ENCODE peak calls at places on chromosome 7, in five cellular contexts. One of them, this sample, is unnamed. For H3K36me3, the result is how much of the 10 kb centered on the place peaks cover.

GRCh38 chr7:131103997-131104396 is 223.7 kb upstream of the MKLN1 start:
- DNase-seq in IMR-90: peak
- DNase-seq in uterus: no peak
- DNase-seq in spleen: no peak
- DNase-seq in heart left ventricle: no peak
- DNase-seq in this sample: no peak

GRCh38 chr7:8357536-8357935 is 75.9 kb upstream of the NXPH1 start:
- DNase-seq in IMR-90: no peak
- DNase-seq in uterus: no peak
- DNase-seq in spleen: no peak
- DNase-seq in heart left ventricle: no peak
- DNase-seq in this sample: no peak

GRCh38 chr7:10703981-10704380 is 269.7 kb upstream of the PHF14 start:
- DNase-seq in IMR-90: no peak
- DNase-seq in uterus: no peak
- DNase-seq in spleen: no peak
- DNase-seq in heart left ventricle: no peak
- DNase-seq in this sample: no peak

GRCh38 chr7:142835487-142835886 is 19.4 kb upstream of the EPHB6 start:
- DNase-seq in IMR-90: no peak
- DNase-seq in uterus: no peak
- DNase-seq in spleen: no peak
- DNase-seq in heart left ventricle: no peak
- DNase-seq in this sample: no peak

GRCh38 chr7:70178787-70179186 is 580.5 kb downstream of the AUTS2 start:
- DNase-seq in IMR-90: no peak
- DNase-seq in uterus: no peak
- DNase-seq in spleen: no peak
- DNase-seq in heart left ventricle: no peak
- DNase-seq in this sample: no peak

GRCh38 chr7:64888901-64889685 is 14.0 kb upstream of the ZNF273 start:
- DNase-seq in IMR-90: no peak
- DNase-seq in uterus: no peak
- DNase-seq in spleen: peak
- DNase-seq in heart left ventricle: no peak
- DNase-seq in this sample: peak

GRCh38 chr7:158858592-158859503 is 2.5 kb downstream of the DYNC2I1 start:
- DNase-seq in IMR-90: no peak
- DNase-seq in uterus: no peak
- DNase-seq in spleen: no peak
- DNase-seq in heart left ventricle: no peak
- DNase-seq in this sample: no peak

GRCh38 chr7:96675548-96675947 is 34.1 kb downstream of the SEM1 start:
- DNase-seq in IMR-90: no peak
- DNase-seq in uterus: no peak
- DNase-seq in spleen: no peak
- DNase-seq in heart left ventricle: no peak
- DNase-seq in this sample: no peak

GRCh38 chr7:48182736-48183369 is 11.6 kb downstream of the ABCA13 start:
- DNase-seq in IMR-90: peak
- DNase-seq in uterus: no peak
- DNase-seq in spleen: no peak
- DNase-seq in heart left ventricle: no peak
- DNase-seq in this sample: no peak

GRCh38 chr7:148042935-148043334 is 547.6 kb upstream of the C7orf33 start:
- DNase-seq in IMR-90: no peak
- DNase-seq in uterus: no peak
- DNase-seq in spleen: no peak
- DNase-seq in heart left ventricle: no peak
- DNase-seq in this sample: no peak

GRCh38 chr7:148575640-148576411 is 14.7 kb upstream of the C7orf33 start:
- DNase-seq in IMR-90: peak
- DNase-seq in uterus: peak
- DNase-seq in spleen: peak
- DNase-seq in heart left ventricle: peak
- DNase-seq in this sample: no peak

GRCh38 chr7:95511716-95512260 is 26.0 kb downstream of the ASB4 start:
- DNase-seq in IMR-90: peak
- DNase-seq in uterus: peak
- DNase-seq in spleen: no peak
- DNase-seq in heart left ventricle: peak
- DNase-seq in this sample: no peak

GRCh38 chr7:50314778-50315177 is 10.3 kb downstream of the IKZF1 start:
- DNase-seq in IMR-90: no peak
- DNase-seq in uterus: no peak
- DNase-seq in spleen: no peak
- DNase-seq in heart left ventricle: no peak
- DNase-seq in this sample: no peak

GRCh38 chr7:140696024-140696678 is 357 bp upstream of the NDUFB2 start:
- DNase-seq in IMR-90: peak
- DNase-seq in uterus: peak
- DNase-seq in spleen: peak
- DNase-seq in heart left ventricle: peak
- DNase-seq in this sample: peak

GRCh38 chr7:32034052-32034451 is 36.2 kb downstream of the PDE1C start:
- DNase-seq in IMR-90: no peak
- DNase-seq in uterus: no peak
- DNase-seq in spleen: no peak
- DNase-seq in heart left ventricle: no peak
- DNase-seq in this sample: no peak

GRCh38 chr7:36406156-36406555 is 16.5 kb downstream of the ANLN start:
- DNase-seq in IMR-90: no peak
- DNase-seq in uterus: no peak
- DNase-seq in spleen: no peak
- DNase-seq in heart left ventricle: no peak
- DNase-seq in this sample: no peak

GRCh38 chr7:38736135-38736534 is 105.0 kb upstream of the AMPH start:
- DNase-seq in IMR-90: peak
- DNase-seq in uterus: no peak
- DNase-seq in spleen: no peak
- DNase-seq in heart left ventricle: no peak
- DNase-seq in this sample: no peak

GRCh38 chr7:71733108-71733870 is 601.3 kb downstream of the GALNT17 start:
- DNase-seq in IMR-90: peak
- DNase-seq in uterus: peak
- DNase-seq in spleen: peak
- DNase-seq in heart left ventricle: peak
- DNase-seq in this sample: no peak

GRCh38 chr7:30364773-30365172 is 80.4 kb downstream of the ZNRF2 start:
- DNase-seq in IMR-90: no peak
- DNase-seq in uterus: no peak
- DNase-seq in spleen: no peak
- DNase-seq in heart left ventricle: no peak
- DNase-seq in this sample: no peak

GRCh38 chr7:40234666-40235065 is 99.9 kb downstream of the SUGCT start:
- DNase-seq in IMR-90: no peak
- DNase-seq in uterus: no peak
- DNase-seq in spleen: no peak
- DNase-seq in heart left ventricle: no peak
- DNase-seq in this sample: no peak

GRCh38 chr7:34133983-34134782 is 228.8 kb downstream of the BMPER start:
- DNase-seq in IMR-90: peak
- DNase-seq in uterus: peak
- DNase-seq in spleen: no peak
- DNase-seq in heart left ventricle: peak
- DNase-seq in this sample: no peak

GRCh38 chr7:1886361-1887064 is 216.4 kb downstream of the ELFN1 start:
- DNase-seq in IMR-90: no peak
- DNase-seq in uterus: no peak
- DNase-seq in spleen: no peak
- DNase-seq in heart left ventricle: no peak
- DNase-seq in this sample: no peak

GRCh38 chr7:1887251-1887650 is 217.2 kb downstream of the ELFN1 start:
- DNase-seq in IMR-90: no peak
- DNase-seq in uterus: no peak
- DNase-seq in spleen: no peak
- DNase-seq in heart left ventricle: no peak
- DNase-seq in this sample: no peak

GRCh38 chr7:1889556-1890181 is 219.6 kb downstream of the ELFN1 start:
- DNase-seq in IMR-90: peak
- DNase-seq in uterus: no peak
- DNase-seq in spleen: no peak
- DNase-seq in heart left ventricle: no peak
- DNase-seq in this sample: no peak

GRCh38 chr7:1889091-1889490 is 219.0 kb downstream of the ELFN1 start:
- DNase-seq in IMR-90: no peak
- DNase-seq in uterus: no peak
- DNase-seq in spleen: no peak
- DNase-seq in heart left ventricle: no peak
- DNase-seq in this sample: no peak

GRCh38 chr7:1888425-1888824 is 218.3 kb downstream of the ELFN1 start:
- DNase-seq in IMR-90: no peak
- DNase-seq in uterus: no peak
- DNase-seq in spleen: no peak
- DNase-seq in heart left ventricle: no peak
- DNase-seq in this sample: no peak
- H3K27ac ChIP-seq in IMR-90: no peak
- H3K27ac ChIP-seq in uterus: no peak
- H3K27ac ChIP-seq in spleen: no peak
- H3K27ac ChIP-seq in heart left ventricle: no peak
- H3K27ac ChIP-seq in this sample: no peak

GRCh38 chr7:88354999-88355398 is 48.3 kb upstream of the STEAP4 start:
- DNase-seq in IMR-90: no peak
- DNase-seq in uterus: no peak
- DNase-seq in spleen: no peak
- DNase-seq in heart left ventricle: no peak
- DNase-seq in this sample: no peak

GRCh38 chr7:88357794-88358533 is 51.3 kb upstream of the STEAP4 start:
- DNase-seq in IMR-90: no peak
- DNase-seq in uterus: no peak
- DNase-seq in spleen: no peak
- DNase-seq in heart left ventricle: no peak
- DNase-seq in this sample: no peak

GRCh38 chr7:88358881-88359280 is 52.2 kb upstream of the STEAP4 start:
- DNase-seq in IMR-90: no peak
- DNase-seq in uterus: no peak
- DNase-seq in spleen: no peak
- DNase-seq in heart left ventricle: no peak
- DNase-seq in this sample: no peak

GRCh38 chr7:88358534-88358838 is 51.8 kb upstream of the STEAP4 start:
- DNase-seq in IMR-90: no peak
- DNase-seq in uterus: no peak
- DNase-seq in spleen: no peak
- DNase-seq in heart left ventricle: no peak
- DNase-seq in this sample: no peak

DNA sequence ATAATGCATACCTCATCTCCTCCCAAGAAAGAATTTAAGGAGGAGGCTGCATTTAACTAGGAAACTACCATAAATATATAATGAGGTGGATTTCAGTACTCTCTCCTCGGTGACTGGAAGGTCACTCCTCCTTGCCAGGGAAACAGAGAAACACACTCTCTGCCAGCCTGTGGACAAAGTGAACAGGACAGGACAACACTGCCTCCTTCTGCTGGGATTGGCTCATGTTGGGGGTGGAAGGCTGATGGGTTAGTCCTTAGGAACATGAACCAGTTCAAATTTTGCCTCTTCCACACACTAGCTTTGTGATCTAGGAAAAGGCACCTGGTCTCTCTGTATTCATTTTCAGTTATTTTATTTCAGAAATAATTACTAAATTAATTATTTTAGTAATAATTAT is 50.6 kb upstream of the STEAP4 start:
- DNase-seq in IMR-90: no peak
- DNase-seq in uterus: no peak
- DNase-seq in spleen: no peak
- DNase-seq in heart left ventricle: peak
- DNase-seq in this sample: no peak
- TF ChIP-seq CTCF in IMR-90: no peak
- TF ChIP-seq CTCF in uterus: no peak
- TF ChIP-seq CTCF in spleen: peak
- TF ChIP-seq CTCF in heart left ventricle: peak
- TF ChIP-seq CTCF in this sample: no peak

GRCh38 chr7:157380416-157380815 is 43.6 kb downstream of the DNAJB6 start:
- DNase-seq in IMR-90: no peak
- DNase-seq in uterus: no peak
- DNase-seq in spleen: no peak
- DNase-seq in heart left ventricle: no peak
- DNase-seq in this sample: no peak

GRCh38 chr7:157377436-157378124 is 40.8 kb downstream of the DNAJB6 start:
- DNase-seq in IMR-90: no peak
- DNase-seq in uterus: no peak
- DNase-seq in spleen: no peak
- DNase-seq in heart left ventricle: no peak
- DNase-seq in this sample: no peak

GRCh38 chr7:157375410-157375809 is 38.6 kb downstream of the DNAJB6 start:
- DNase-seq in IMR-90: no peak
- DNase-seq in uterus: no peak
- DNase-seq in spleen: no peak
- DNase-seq in heart left ventricle: no peak
- DNase-seq in this sample: no peak

GRCh38 chr7:157379493-157379892 is 42.7 kb downstream of the DNAJB6 start:
- DNase-seq in IMR-90: no peak
- DNase-seq in uterus: no peak
- DNase-seq in spleen: no peak
- DNase-seq in heart left ventricle: no peak
- DNase-seq in this sample: no peak

GRCh38 chr7:157378390-157378789 is 41.6 kb downstream of the DNAJB6 start:
- DNase-seq in IMR-90: no peak
- DNase-seq in uterus: no peak
- DNase-seq in spleen: no peak
- DNase-seq in heart left ventricle: no peak
- DNase-seq in this sample: no peak
- H3K36me3 ChIP-seq in IMR-90: under half
- H3K36me3 ChIP-seq in uterus: under half
- H3K36me3 ChIP-seq in spleen: under half
- H3K36me3 ChIP-seq in heart left ventricle: half or more
- H3K36me3 ChIP-seq in this sample: under half

GRCh38 chr7:156725982-156726381 is 85.4 kb downstream of the RNF32 start:
- DNase-seq in IMR-90: no peak
- DNase-seq in uterus: no peak
- DNase-seq in spleen: no peak
- DNase-seq in heart left ventricle: no peak
- DNase-seq in this sample: no peak

GRCh38 chr7:156732091-156732621 is 91.6 kb downstream of the RNF32 start:
- DNase-seq in IMR-90: peak
- DNase-seq in uterus: no peak
- DNase-seq in spleen: no peak
- DNase-seq in heart left ventricle: no peak
- DNase-seq in this sample: no peak

GRCh38 chr7:156733638-156734037 is 93.1 kb downstream of the RNF32 start:
- DNase-seq in IMR-90: no peak
- DNase-seq in uterus: no peak
- DNase-seq in spleen: no peak
- DNase-seq in heart left ventricle: no peak
- DNase-seq in this sample: no peak

GRCh38 chr7:156735861-156736260 is 95.3 kb downstream of the RNF32 start:
- DNase-seq in IMR-90: peak
- DNase-seq in uterus: no peak
- DNase-seq in spleen: no peak
- DNase-seq in heart left ventricle: no peak
- DNase-seq in this sample: no peak

DNA sequence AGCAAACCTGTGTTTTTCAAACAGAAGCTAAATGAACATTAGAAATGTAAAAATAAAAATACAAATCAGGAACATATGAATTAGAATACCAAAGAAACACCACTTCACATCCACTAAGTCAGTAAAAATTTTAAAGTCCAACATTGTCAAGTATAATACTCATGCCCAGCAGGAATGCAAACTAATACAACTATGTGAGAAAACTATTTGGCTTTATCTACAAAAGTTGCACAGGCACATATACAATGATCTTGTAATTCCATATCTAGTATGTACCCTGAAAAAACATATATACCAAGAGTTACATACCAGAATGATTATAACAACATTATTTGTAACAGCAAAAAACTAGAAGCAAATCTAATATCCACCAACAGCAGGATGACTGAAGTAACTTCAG is 91.1 kb downstream of the RNF32 start:
- DNase-seq in IMR-90: peak
- DNase-seq in uterus: no peak
- DNase-seq in spleen: no peak
- DNase-seq in heart left ventricle: no peak
- DNase-seq in this sample: no peak
- H3K27ac ChIP-seq in IMR-90: no peak
- H3K27ac ChIP-seq in uterus: no peak
- H3K27ac ChIP-seq in spleen: no peak
- H3K27ac ChIP-seq in heart left ventricle: no peak
- H3K27ac ChIP-seq in this sample: no peak